ENCODE peak calls at places on chromosome 4, in five cellular contexts. X, J, O, B and Y are unnamed samples. For H3K4me1 and H3K27me3, the result is how much of the 10 kb centered on the place peaks cover.

GRCh38 chr4:86453044-86453501 is 93.2 kb upstream of the MAPK10 start:
- DNase-seq in B (peak), J (peak), X (no peak), O (peak), Y (peak)

GRCh38 chr4:153154010-153154975 is 50.0 kb upstream of the TRIM2 start:
- DNase-seq in J (no peak), X (peak), B (peak), O (peak), Y (no peak)

GRCh38 chr4:106868381-106869035 is 167.6 kb downstream of the DKK2 start:
- DNase-seq in O (no peak), X (peak), J (no peak), B (peak), Y (no peak)

GRCh38 chr4:88610771-88611170 is 18.5 kb downstream of the HERC3 start:
- DNase-seq in B (peak), X (peak), O (peak), J (peak), Y (peak)

GRCh38 chr4:178309890-178310289 is 867.7 kb upstream of the AGA start:
- DNase-seq in X (no peak), B (no peak), O (no peak), J (no peak), Y (no peak)

GRCh38 chr4:156568479-156568878 is 403.1 kb downstream of the PDGFC start:
- DNase-seq in B (no peak), J (no peak), X (no peak), O (no peak), Y (no peak)

GRCh38 chr4:59920414-59920813 is 1279.7 kb upstream of the ADGRL3 start:
- DNase-seq in B (no peak), X (no peak), O (no peak), J (no peak), Y (no peak)

GRCh38 chr4:159487284-159487747 is 384.4 kb downstream of the RAPGEF2 start:
- DNase-seq in B (peak), X (peak), J (no peak), O (peak), Y (no peak)

GRCh38 chr4:160510925-160511324 is 1408.0 kb downstream of the RAPGEF2 start:
- DNase-seq in O (no peak), B (peak), X (peak), J (no peak), Y (no peak)

GRCh38 chr4:6201580-6202091 is 1.3 kb upstream of the JAKMIP1 start:
- DNase-seq in O (no peak), B (no peak), X (no peak), J (no peak), Y (no peak)

GRCh38 chr4:122508083-122508482 is 51.6 kb upstream of the IL2 start:
- DNase-seq in J (no peak), B (no peak), O (no peak), X (peak), Y (no peak)

GRCh38 chr4:25787891-25788331 is 74.9 kb downstream of the SEL1L3 start:
- DNase-seq in J (no peak), X (no peak), O (no peak), B (peak), Y (no peak)

GRCh38 chr4:23061431-23061830 is 368.7 kb downstream of the GBA3 start:
- DNase-seq in O (no peak), X (no peak), B (no peak), J (no peak), Y (no peak)

GRCh38 chr4:73662709-73663546 is 42.7 kb upstream of the RASSF6 start:
- DNase-seq in X (peak), B (peak), J (no peak), O (peak), Y (no peak)

GRCh38 chr4:173332963-173333657 is 1.0 kb downstream of the HMGB2 start:
- DNase-seq in X (peak), B (no peak), J (no peak), O (peak), Y (no peak)

GRCh38 chr4:104262678-104263077 is 232.0 kb downstream of the CXXC4 start:
- DNase-seq in X (no peak), B (no peak), O (no peak), J (no peak), Y (no peak)

GRCh38 chr4:140156529-140157171 is 2.7 kb upstream of the MAML3 start:
- DNase-seq in X (no peak), B (no peak), O (no peak), J (no peak), Y (no peak)

GRCh38 chr4:71300964-71301363 is 37.9 kb upstream of the SLC4A4 start:
- DNase-seq in O (no peak), J (no peak), X (no peak), B (no peak), Y (no peak)

GRCh38 chr4:5940470-5941203 is 47.8 kb upstream of the CRMP1 start:
- DNase-seq in J (no peak), O (peak), B (peak), X (no peak), Y (no peak)

GRCh38 chr4:65170768-65171514 is 499.3 kb downstream of the EPHA5 start:
- DNase-seq in X (no peak), B (no peak), O (no peak), J (no peak), Y (no peak)

GRCh38 chr4:139540161-139540560 is 15.9 kb downstream of the SETD7 start:
- DNase-seq in X (peak), J (no peak), B (no peak), O (no peak), Y (no peak)

GRCh38 chr4:26377352-26378311 is 56.8 kb downstream of the RBPJ start:
- DNase-seq in O (no peak), B (peak), X (no peak), J (no peak), Y (no peak)

GRCh38 chr4:152594981-152595916 is 59.4 kb upstream of the FBXW7 start:
- DNase-seq in X (no peak), B (no peak), J (no peak), O (no peak), Y (no peak)

GRCh38 chr4:147830987-147831386 is 99.1 kb downstream of the ARHGAP10 start:
- DNase-seq in B (peak), J (no peak), O (peak), X (peak), Y (no peak)

GRCh38 chr4:132180020-132180427 is 969.1 kb upstream of the PCDH10 start:
- DNase-seq in B (peak), O (peak), X (no peak), J (no peak), Y (no peak)

GRCh38 chr4:152684587-152684986 is 4.8 kb upstream of the TMEM154 start:
- DNase-seq in O (no peak), X (no peak), B (no peak), J (no peak), Y (no peak)

GRCh38 chr4:182643801-182644311 is 273.3 kb downstream of the DCTD start:
- DNase-seq in O (peak), J (peak), B (peak), X (peak), Y (no peak)

GRCh38 chr4:124055896-124056295 is 656.6 kb downstream of the ANKRD50 start:
- DNase-seq in O (peak), J (no peak), X (peak), B (peak), Y (no peak)

GRCh38 chr4:33054656-33055055 is 2334.5 kb downstream of the PCDH7 start:
- DNase-seq in B (no peak), O (no peak), J (no peak), X (no peak), Y (no peak)

GRCh38 chr4:6298035-6298434 is 28.4 kb downstream of the WFS1 start:
- DNase-seq in O (peak), J (no peak), X (no peak), B (no peak), Y (no peak)

GRCh38 chr4:162727232-162727631 is 439.5 kb downstream of the NAF1 start:
- DNase-seq in X (no peak), J (no peak), O (no peak), B (no peak), Y (no peak)

GRCh38 chr4:81905966-81906365 is 434.3 kb upstream of the RASGEF1B start:
- DNase-seq in O (no peak), J (no peak), B (no peak), X (no peak), Y (no peak)

GRCh38 chr4:144583658-144584057 is 62.3 kb upstream of the HHIP start:
- DNase-seq in B (peak), X (peak), J (no peak), O (peak), Y (no peak)

GRCh38 chr4:72313121-72313520 is 255.9 kb downstream of the ADAMTS3 start:
- DNase-seq in X (peak), B (no peak), J (no peak), O (no peak), Y (no peak)

GRCh38 chr4:104490096-104490769 is 4.5 kb downstream of the CXXC4 start:
- DNase-seq in X (no peak), B (peak), J (no peak), O (no peak), Y (no peak)

GRCh38 chr4:119731778-119732177 is 103.2 kb upstream of the PDE5A start:
- DNase-seq in B (no peak), O (no peak), X (no peak), J (no peak), Y (no peak)
- H3K4me1 ChIP-seq in B (half or more), O (under half), X (half or more), J (under half), Y (under half)

GRCh38 chr4:1053080-1053661 is 41.7 kb downstream of the FGFRL1 start:
- DNase-seq in J (peak), O (peak), X (peak), B (no peak), Y (peak)
- H3K27me3 ChIP-seq in J (under half), O (under half), X (under half), B (under half), Y (under half)

GRCh38 chr4:39067031-39067430 is 5.0 kb downstream of the KLHL5 start:
- DNase-seq in J (no peak), X (no peak), O (no peak), B (no peak), Y (no peak)
- H3K4me3 ChIP-seq in J (no peak), X (no peak), O (no peak), B (no peak), Y (no peak)

GRCh38 chr4:40196260-40196659 is 571 bp upstream of the RHOH start:
- DNase-seq in O (no peak), B (no peak), J (no peak), X (no peak), Y (no peak)
- H3K4me1 ChIP-seq in O (under half), B (under half), J (under half), X (under half), Y (under half)

GRCh38 chr4:8058031-8058479 is 100.6 kb downstream of the ABLIM2 start:
- DNase-seq in X (no peak), O (no peak), J (no peak), B (no peak), Y (no peak)
- H3K27me3 ChIP-seq in X (under half), O (under half), J (under half), B (under half), Y (under half)

DNA sequence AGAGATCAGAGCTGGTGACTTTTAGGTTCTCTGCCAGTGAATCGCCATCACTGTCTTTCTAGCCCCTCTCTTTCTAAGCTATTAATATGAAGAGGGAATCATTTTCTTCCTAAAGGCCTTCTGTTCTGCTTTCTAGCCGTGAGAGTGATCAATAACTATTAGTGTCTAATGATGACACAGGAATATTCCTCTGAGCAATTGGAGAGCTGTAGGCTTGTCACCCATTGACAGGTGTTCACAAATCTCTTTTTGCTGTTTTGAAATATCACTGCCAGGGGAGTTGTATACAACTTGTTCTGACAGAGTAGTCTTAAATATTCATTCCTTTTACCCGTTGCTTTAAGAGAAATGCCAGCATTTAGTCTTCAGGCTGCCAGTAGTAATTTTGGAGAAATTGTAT is 13.9 kb downstream of the FHIP1A start:
- DNase-seq in B (no peak), O (no peak), J (no peak), X (no peak), Y (no peak)
- H3K4me3 ChIP-seq in B (no peak), O (no peak), J (no peak), X (no peak), Y (no peak)

GRCh38 chr4:7637971-7638370 is 203.2 kb upstream of the PSAPL1 start:
- DNase-seq in B (no peak), X (no peak), O (no peak), J (no peak), Y (no peak)
- H3K4me1 ChIP-seq in B (under half), X (under half), O (under half), J (under half), Y (under half)

DNA sequence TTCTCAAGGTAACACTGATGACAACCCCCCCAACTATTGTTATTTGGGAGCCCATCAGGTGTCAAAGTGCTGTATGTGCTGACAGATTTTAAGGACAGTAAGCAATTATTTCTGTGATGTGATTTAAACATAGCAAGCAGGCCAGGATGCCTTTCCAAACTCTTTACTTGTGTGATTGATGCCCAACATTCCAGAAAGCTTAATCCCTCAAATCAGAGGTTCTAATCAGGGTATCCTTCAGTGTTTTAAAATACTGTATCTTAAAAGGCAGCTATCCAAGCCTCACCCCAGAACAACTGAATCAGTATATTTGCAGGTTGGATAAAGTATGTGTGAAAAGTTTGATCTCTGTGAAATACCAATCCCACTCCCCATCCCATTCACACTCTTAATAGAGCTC is 119.7 kb downstream of the GASK1B start:
- DNase-seq in X (no peak), B (peak), J (no peak), O (no peak), Y (no peak)
- H3K27me3 ChIP-seq in X (under half), B (under half), J (under half), O (under half), Y (under half)

GRCh38 chr4:688695-689497 is at the start of gene SLC49A3:
- DNase-seq in B (no peak), X (peak), J (peak), O (no peak), Y (no peak)

GRCh38 chr4:686371-687040 is 2.4 kb downstream of the SLC49A3 start:
- DNase-seq in J (peak), O (no peak), B (no peak), X (no peak), Y (peak)

GRCh38 chr4:687975-688694 is 816 bp downstream of the SLC49A3 start:
- DNase-seq in B (no peak), J (peak), X (no peak), O (no peak), Y (no peak)

GRCh38 chr4:685681-686218 is 3.2 kb downstream of the SLC49A3 start:
- DNase-seq in O (no peak), X (no peak), B (no peak), J (peak), Y (no peak)

GRCh38 chr4:687048-687974 is 1.6 kb downstream of the SLC49A3 start:
- DNase-seq in B (peak), X (peak), J (peak), O (peak), Y (peak)
- H3K4me3 ChIP-seq in B (no peak), X (peak), J (no peak), O (no peak), Y (no peak)

DNA sequence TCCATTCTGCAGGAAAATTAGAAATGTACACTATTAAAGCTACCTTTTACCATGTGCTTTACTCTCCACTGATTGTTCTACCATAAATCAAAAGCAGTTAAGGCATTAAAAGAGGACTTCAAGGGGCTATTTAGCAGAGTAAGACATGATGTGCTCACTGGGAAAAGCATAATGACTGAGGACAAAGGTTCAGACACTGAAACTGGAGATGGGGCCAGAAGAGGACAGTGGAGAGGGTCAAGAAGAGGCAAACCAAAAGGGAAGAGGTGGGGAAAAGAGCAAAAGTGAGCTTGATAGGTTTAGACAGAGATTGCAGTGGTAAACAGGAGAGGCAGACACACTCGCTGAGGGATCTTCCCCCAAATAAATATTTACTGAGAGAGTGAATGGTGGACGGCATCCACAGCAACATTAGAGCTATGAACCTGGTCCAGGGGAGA is 23.8 kb downstream of the SH3RF1 start:
- DNase-seq in O (no peak), J (no peak), X (no peak), B (no peak), Y (no peak)
- H3K4me1 ChIP-seq in O (under half), J (under half), X (half or more), B (under half), Y (under half)